ENCODE peak calls at places on chromosomes 12 and 14, in ten cellular contexts. X, K, Z, N, G, I, F, C, U and Y are unnamed samples.

GRCh38 chr12:57009949-57010626 is 3.7 kb upstream of the ZBTB39 start:
- DNase-seq in I (no peak), G (no peak), X (no peak), F (no peak), N (no peak), Z (no peak), K (no peak), C (no peak), U (no peak), Y (no peak)

GRCh38 chr14:100025111-100025510 is 40.1 kb upstream of the EVL start:
- DNase-seq in I (peak), G (peak), K (no peak), C (no peak), U (no peak), X (no peak), N (peak), F (peak), Z (no peak), Y (peak)

GRCh38 chr14:60775296-60775695 is 40.7 kb downstream of the MNAT1 start:
- DNase-seq in K (peak), X (no peak), Z (no peak), F (no peak), C (no peak), N (peak), G (peak), U (peak), I (peak), Y (no peak)

GRCh38 chr12:84954415-84954814 is 41.8 kb upstream of the SLC6A15 start:
- DNase-seq in N (no peak), F (no peak), K (no peak), Z (no peak), C (no peak), I (no peak), U (no peak), X (no peak), G (no peak), Y (no peak)

GRCh38 chr12:96402061-96402460 is 1.8 kb upstream of the CDK17 start:
- DNase-seq in I (no peak), F (peak), N (no peak), C (no peak), U (no peak), G (no peak), X (no peak), Z (no peak), K (no peak), Y (no peak)

GRCh38 chr12:26614217-26614616 is 218.8 kb downstream of the ITPR2 start:
- DNase-seq in F (peak), K (no peak), G (peak), C (peak), I (no peak), U (no peak), X (no peak), Z (no peak), N (peak), Y (peak)

GRCh38 chr12:48995061-48995879 is 3.9 kb downstream of the DDN start:
- DNase-seq in G (peak), F (peak), X (no peak), K (no peak), Z (peak), I (peak), C (no peak), N (peak), U (no peak), Y (peak)

GRCh38 chr12:22286569-22286968 is 47.9 kb downstream of the ST8SIA1 start:
- DNase-seq in K (no peak), F (no peak), G (peak), N (peak), C (no peak), X (peak), U (peak), I (no peak), Z (peak), Y (no peak)

GRCh38 chr12:115983226-115983798 is 294.2 kb downstream of the MED13L start:
- DNase-seq in X (no peak), F (peak), I (no peak), U (no peak), K (no peak), C (no peak), N (no peak), G (peak), Z (no peak), Y (peak)

GRCh38 chr12:67649165-67650126 is 901 bp downstream of the DYRK2 start:
- DNase-seq in G (peak), N (peak), I (no peak), X (no peak), F (peak), C (no peak), K (no peak), U (no peak), Z (no peak), Y (peak)

GRCh38 chr14:91425720-91426032 is 8.1 kb upstream of the CCDC88C start:
- DNase-seq in X (no peak), N (no peak), I (no peak), Z (no peak), U (no peak), C (no peak), K (no peak), F (no peak), G (no peak), Y (no peak)

GRCh38 chr14:90374813-90375212 is 22.0 kb upstream of the CALM1 start:
- DNase-seq in C (no peak), F (no peak), I (no peak), K (no peak), Z (no peak), G (no peak), U (no peak), X (no peak), N (no peak), Y (no peak)

GRCh38 chr14:55848964-55849363 is 269.0 kb downstream of the KTN1 start:
- DNase-seq in F (no peak), C (no peak), X (no peak), G (no peak), N (no peak), I (no peak), U (no peak), K (no peak), Z (no peak), Y (no peak)

GRCh38 chr12:25025260-25025659 is 76.4 kb upstream of the BCAT1 start:
- DNase-seq in K (no peak), C (no peak), G (no peak), F (no peak), U (no peak), X (no peak), N (no peak), I (no peak), Z (no peak), Y (no peak)

GRCh38 chr14:61472025-61472672 is 150.8 kb downstream of the PRKCH start:
- DNase-seq in U (peak), C (no peak), I (peak), N (peak), X (peak), Z (peak), F (no peak), K (peak), G (peak), Y (no peak)

GRCh38 chr14:104893435-104894207 is 28.6 kb downstream of the CEP170B start:
- DNase-seq in C (no peak), G (no peak), I (no peak), K (no peak), F (peak), X (no peak), N (no peak), U (no peak), Z (no peak), Y (peak)

GRCh38 chr14:51453869-51454268 is 197.8 kb upstream of the FRMD6 start:
- DNase-seq in C (no peak), X (no peak), N (peak), I (no peak), F (no peak), G (no peak), K (no peak), U (no peak), Z (no peak), Y (no peak)

GRCh38 chr14:102544034-102544744 is 34.6 kb upstream of the ANKRD9 start:
- DNase-seq in Z (no peak), I (no peak), C (no peak), U (no peak), N (no peak), F (peak), G (no peak), K (no peak), X (no peak), Y (no peak)

GRCh38 chr12:32446306-32447119 is 47.2 kb downstream of the FGD4 start:
- DNase-seq in K (no peak), U (no peak), I (no peak), F (no peak), X (no peak), N (no peak), C (no peak), Z (no peak), G (no peak), Y (peak)

GRCh38 chr14:52950898-52951729 is at the start of gene FERMT2:
- DNase-seq in C (peak), G (peak), U (no peak), N (peak), X (peak), I (peak), F (peak), K (no peak), Z (peak), Y (peak)

GRCh38 chr12:112900298-112901145 is 6.2 kb upstream of the OAS1 start:
- DNase-seq in G (peak), X (peak), F (peak), N (peak), I (peak), Z (no peak), C (peak), K (no peak), U (no peak), Y (peak)

GRCh38 chr12:97452230-97452629 is 10.4 kb upstream of the RMST start:
- DNase-seq in G (no peak), N (no peak), I (no peak), U (no peak), X (no peak), C (no peak), Z (no peak), F (no peak), K (no peak), Y (no peak)

GRCh38 chr14:80956105-80956504 is 684 bp downstream of the TSHR start:
- DNase-seq in N (no peak), I (no peak), G (no peak), X (no peak), F (no peak), U (no peak), C (no peak), Z (no peak), K (no peak), Y (no peak)

GRCh38 chr12:48973992-48974673 is 2.6 kb upstream of the WNT10B start:
- DNase-seq in N (no peak), K (no peak), I (no peak), G (peak), F (peak), X (no peak), C (no peak), U (no peak), Z (no peak), Y (peak)

GRCh38 chr12:114770323-114770722 is 86.3 kb upstream of the TBX3 start:
- DNase-seq in C (no peak), X (no peak), Z (no peak), F (no peak), U (no peak), G (no peak), I (no peak), K (no peak), N (no peak), Y (no peak)